ENCODE peak calls at places on chromosomes 2 and 18, in ten cellular contexts. One of them, this sample, is unnamed.

GRCh38 chr2:46954951-46955571 is 39.5 kb upstream of the MCFD2 start:
- DNase-seq in activated gamma-delta T cell treated with Interleukin-2 at 50 U/mL for 16 hours: no peak
- DNase-seq in RPMI8226: no peak
- DNase-seq in glomerular endothelial cell: no peak
- DNase-seq in activated naive CD4-positive, alpha-beta T cell treated with anti-CD3 and anti-CD28 coated beads, Interleukin-2, amount 10 ng/mL, durations not matched to agents 7 days and 5 days: no peak
- DNase-seq in left lobe of liver: peak
- DNase-seq in body of pancreas: peak
- DNase-seq in H7: no peak
- DNase-seq in stimulated activated CD4-positive, alpha-beta T cell treated with anti-CD3 and anti-CD28 coated beads, Interleukin-4, amount 100 ng/mL, for 4 hours: no peak
- DNase-seq in HepG2: peak
- DNase-seq in this sample: peak

GRCh38 chr2:38581193-38582147 is 21.3 kb downstream of the HNRNPLL start:
- DNase-seq in activated gamma-delta T cell treated with Interleukin-2 at 50 U/mL for 16 hours: peak
- DNase-seq in glomerular endothelial cell: peak
- DNase-seq in body of pancreas: peak
- DNase-seq in stimulated activated CD4-positive, alpha-beta T cell treated with anti-CD3 and anti-CD28 coated beads, Interleukin-4, amount 100 ng/mL, for 4 hours: peak
- DNase-seq in H7: no peak
- DNase-seq in HepG2: peak
- DNase-seq in RPMI8226: peak
- DNase-seq in activated naive CD4-positive, alpha-beta T cell treated with anti-CD3 and anti-CD28 coated beads, Interleukin-2, amount 10 ng/mL, durations not matched to agents 7 days and 5 days: peak
- DNase-seq in left lobe of liver: no peak
- DNase-seq in this sample: peak

GRCh38 chr18:56574827-56575226 is 63.6 kb downstream of the TXNL1 start:
- DNase-seq in stimulated activated CD4-positive, alpha-beta T cell treated with anti-CD3 and anti-CD28 coated beads, Interleukin-4, amount 100 ng/mL, for 4 hours: no peak
- DNase-seq in body of pancreas: peak
- DNase-seq in H7: no peak
- DNase-seq in left lobe of liver: no peak
- DNase-seq in activated gamma-delta T cell treated with Interleukin-2 at 50 U/mL for 16 hours: no peak
- DNase-seq in activated naive CD4-positive, alpha-beta T cell treated with anti-CD3 and anti-CD28 coated beads, Interleukin-2, amount 10 ng/mL, durations not matched to agents 7 days and 5 days: no peak
- DNase-seq in HepG2: no peak
- DNase-seq in glomerular endothelial cell: no peak
- DNase-seq in RPMI8226: no peak
- DNase-seq in this sample: no peak

GRCh38 chr2:134431837-134432437 is 178.1 kb downstream of the MGAT5 start:
- DNase-seq in stimulated activated CD4-positive, alpha-beta T cell treated with anti-CD3 and anti-CD28 coated beads, Interleukin-4, amount 100 ng/mL, for 4 hours: no peak
- DNase-seq in left lobe of liver: no peak
- DNase-seq in H7: no peak
- DNase-seq in activated naive CD4-positive, alpha-beta T cell treated with anti-CD3 and anti-CD28 coated beads, Interleukin-2, amount 10 ng/mL, durations not matched to agents 7 days and 5 days: no peak
- DNase-seq in glomerular endothelial cell: no peak
- DNase-seq in HepG2: no peak
- DNase-seq in body of pancreas: no peak
- DNase-seq in RPMI8226: no peak
- DNase-seq in activated gamma-delta T cell treated with Interleukin-2 at 50 U/mL for 16 hours: no peak
- DNase-seq in this sample: no peak

GRCh38 chr18:56853961-56854360 is 202.8 kb downstream of the WDR7 start:
- DNase-seq in RPMI8226: no peak
- DNase-seq in left lobe of liver: no peak
- DNase-seq in activated gamma-delta T cell treated with Interleukin-2 at 50 U/mL for 16 hours: no peak
- DNase-seq in H7: no peak
- DNase-seq in HepG2: no peak
- DNase-seq in glomerular endothelial cell: no peak
- DNase-seq in body of pancreas: no peak
- DNase-seq in activated naive CD4-positive, alpha-beta T cell treated with anti-CD3 and anti-CD28 coated beads, Interleukin-2, amount 10 ng/mL, durations not matched to agents 7 days and 5 days: no peak
- DNase-seq in stimulated activated CD4-positive, alpha-beta T cell treated with anti-CD3 and anti-CD28 coated beads, Interleukin-4, amount 100 ng/mL, for 4 hours: no peak
- DNase-seq in this sample: no peak

GRCh38 chr2:195861821-195862220 is 204.8 kb downstream of the SLC39A10 start:
- DNase-seq in body of pancreas: no peak
- DNase-seq in RPMI8226: no peak
- DNase-seq in activated gamma-delta T cell treated with Interleukin-2 at 50 U/mL for 16 hours: no peak
- DNase-seq in glomerular endothelial cell: no peak
- DNase-seq in left lobe of liver: no peak
- DNase-seq in H7: no peak
- DNase-seq in HepG2: no peak
- DNase-seq in stimulated activated CD4-positive, alpha-beta T cell treated with anti-CD3 and anti-CD28 coated beads, Interleukin-4, amount 100 ng/mL, for 4 hours: no peak
- DNase-seq in activated naive CD4-positive, alpha-beta T cell treated with anti-CD3 and anti-CD28 coated beads, Interleukin-2, amount 10 ng/mL, durations not matched to agents 7 days and 5 days: no peak
- DNase-seq in this sample: no peak

GRCh38 chr2:64947906-64948305 is 41.3 kb upstream of the SLC1A4 start:
- DNase-seq in RPMI8226: no peak
- DNase-seq in H7: no peak
- DNase-seq in glomerular endothelial cell: no peak
- DNase-seq in body of pancreas: no peak
- DNase-seq in left lobe of liver: no peak
- DNase-seq in activated gamma-delta T cell treated with Interleukin-2 at 50 U/mL for 16 hours: no peak
- DNase-seq in HepG2: no peak
- DNase-seq in activated naive CD4-positive, alpha-beta T cell treated with anti-CD3 and anti-CD28 coated beads, Interleukin-2, amount 10 ng/mL, durations not matched to agents 7 days and 5 days: no peak
- DNase-seq in stimulated activated CD4-positive, alpha-beta T cell treated with anti-CD3 and anti-CD28 coated beads, Interleukin-4, amount 100 ng/mL, for 4 hours: no peak
- DNase-seq in this sample: no peak

GRCh38 chr2:28956415-28956826 is 24.7 kb upstream of the TOGARAM2 start:
- DNase-seq in H7: peak
- DNase-seq in glomerular endothelial cell: no peak
- DNase-seq in RPMI8226: no peak
- DNase-seq in activated gamma-delta T cell treated with Interleukin-2 at 50 U/mL for 16 hours: peak
- DNase-seq in activated naive CD4-positive, alpha-beta T cell treated with anti-CD3 and anti-CD28 coated beads, Interleukin-2, amount 10 ng/mL, durations not matched to agents 7 days and 5 days: peak
- DNase-seq in left lobe of liver: no peak
- DNase-seq in body of pancreas: peak
- DNase-seq in HepG2: peak
- DNase-seq in stimulated activated CD4-positive, alpha-beta T cell treated with anti-CD3 and anti-CD28 coated beads, Interleukin-4, amount 100 ng/mL, for 4 hours: no peak
- DNase-seq in this sample: no peak

GRCh38 chr2:10372195-10372861 is 69.6 kb downstream of the HPCAL1 start:
- DNase-seq in left lobe of liver: no peak
- DNase-seq in activated gamma-delta T cell treated with Interleukin-2 at 50 U/mL for 16 hours: no peak
- DNase-seq in H7: no peak
- DNase-seq in stimulated activated CD4-positive, alpha-beta T cell treated with anti-CD3 and anti-CD28 coated beads, Interleukin-4, amount 100 ng/mL, for 4 hours: no peak
- DNase-seq in glomerular endothelial cell: no peak
- DNase-seq in HepG2: no peak
- DNase-seq in RPMI8226: no peak
- DNase-seq in activated naive CD4-positive, alpha-beta T cell treated with anti-CD3 and anti-CD28 coated beads, Interleukin-2, amount 10 ng/mL, durations not matched to agents 7 days and 5 days: no peak
- DNase-seq in body of pancreas: peak
- DNase-seq in this sample: no peak

GRCh38 chr2:160918909-160919503 is 241.2 kb upstream of the TANK start:
- DNase-seq in activated gamma-delta T cell treated with Interleukin-2 at 50 U/mL for 16 hours: peak
- DNase-seq in RPMI8226: peak
- DNase-seq in H7: peak
- DNase-seq in glomerular endothelial cell: no peak
- DNase-seq in activated naive CD4-positive, alpha-beta T cell treated with anti-CD3 and anti-CD28 coated beads, Interleukin-2, amount 10 ng/mL, durations not matched to agents 7 days and 5 days: peak
- DNase-seq in left lobe of liver: peak
- DNase-seq in stimulated activated CD4-positive, alpha-beta T cell treated with anti-CD3 and anti-CD28 coated beads, Interleukin-4, amount 100 ng/mL, for 4 hours: peak
- DNase-seq in HepG2: peak
- DNase-seq in body of pancreas: peak
- DNase-seq in this sample: peak

GRCh38 chr2:102116675-102117471 is 25.7 kb upstream of the IL1R1 start:
- DNase-seq in H7: no peak
- DNase-seq in HepG2: no peak
- DNase-seq in stimulated activated CD4-positive, alpha-beta T cell treated with anti-CD3 and anti-CD28 coated beads, Interleukin-4, amount 100 ng/mL, for 4 hours: no peak
- DNase-seq in RPMI8226: no peak
- DNase-seq in left lobe of liver: no peak
- DNase-seq in activated naive CD4-positive, alpha-beta T cell treated with anti-CD3 and anti-CD28 coated beads, Interleukin-2, amount 10 ng/mL, durations not matched to agents 7 days and 5 days: no peak
- DNase-seq in glomerular endothelial cell: no peak
- DNase-seq in body of pancreas: no peak
- DNase-seq in activated gamma-delta T cell treated with Interleukin-2 at 50 U/mL for 16 hours: no peak
- DNase-seq in this sample: no peak

GRCh38 chr2:209579236-209579749 is 155.4 kb downstream of the MAP2 start:
- DNase-seq in HepG2: no peak
- DNase-seq in activated naive CD4-positive, alpha-beta T cell treated with anti-CD3 and anti-CD28 coated beads, Interleukin-2, amount 10 ng/mL, durations not matched to agents 7 days and 5 days: peak
- DNase-seq in body of pancreas: no peak
- DNase-seq in left lobe of liver: no peak
- DNase-seq in glomerular endothelial cell: no peak
- DNase-seq in activated gamma-delta T cell treated with Interleukin-2 at 50 U/mL for 16 hours: no peak
- DNase-seq in H7: peak
- DNase-seq in stimulated activated CD4-positive, alpha-beta T cell treated with anti-CD3 and anti-CD28 coated beads, Interleukin-4, amount 100 ng/mL, for 4 hours: no peak
- DNase-seq in RPMI8226: no peak
- DNase-seq in this sample: no peak

GRCh38 chr18:50356036-50356945 is 18.6 kb upstream of the SKA1 start:
- DNase-seq in left lobe of liver: no peak
- DNase-seq in activated naive CD4-positive, alpha-beta T cell treated with anti-CD3 and anti-CD28 coated beads, Interleukin-2, amount 10 ng/mL, durations not matched to agents 7 days and 5 days: no peak
- DNase-seq in stimulated activated CD4-positive, alpha-beta T cell treated with anti-CD3 and anti-CD28 coated beads, Interleukin-4, amount 100 ng/mL, for 4 hours: no peak
- DNase-seq in HepG2: peak
- DNase-seq in RPMI8226: peak
- DNase-seq in activated gamma-delta T cell treated with Interleukin-2 at 50 U/mL for 16 hours: no peak
- DNase-seq in H7: no peak
- DNase-seq in glomerular endothelial cell: no peak
- DNase-seq in body of pancreas: peak
- DNase-seq in this sample: peak

GRCh38 chr18:72700961-72701710 is 157.0 kb upstream of the CBLN2 start:
- DNase-seq in left lobe of liver: no peak
- DNase-seq in activated gamma-delta T cell treated with Interleukin-2 at 50 U/mL for 16 hours: no peak
- DNase-seq in RPMI8226: peak
- DNase-seq in glomerular endothelial cell: no peak
- DNase-seq in activated naive CD4-positive, alpha-beta T cell treated with anti-CD3 and anti-CD28 coated beads, Interleukin-2, amount 10 ng/mL, durations not matched to agents 7 days and 5 days: no peak
- DNase-seq in stimulated activated CD4-positive, alpha-beta T cell treated with anti-CD3 and anti-CD28 coated beads, Interleukin-4, amount 100 ng/mL, for 4 hours: no peak
- DNase-seq in H7: peak
- DNase-seq in HepG2: peak
- DNase-seq in body of pancreas: no peak
- DNase-seq in this sample: no peak

GRCh38 chr2:157480182-157480961 is 36.5 kb upstream of the CYTIP start:
- DNase-seq in RPMI8226: no peak
- DNase-seq in activated naive CD4-positive, alpha-beta T cell treated with anti-CD3 and anti-CD28 coated beads, Interleukin-2, amount 10 ng/mL, durations not matched to agents 7 days and 5 days: peak
- DNase-seq in activated gamma-delta T cell treated with Interleukin-2 at 50 U/mL for 16 hours: no peak
- DNase-seq in HepG2: no peak
- DNase-seq in H7: no peak
- DNase-seq in stimulated activated CD4-positive, alpha-beta T cell treated with anti-CD3 and anti-CD28 coated beads, Interleukin-4, amount 100 ng/mL, for 4 hours: peak
- DNase-seq in glomerular endothelial cell: no peak
- DNase-seq in left lobe of liver: peak
- DNase-seq in body of pancreas: peak
- DNase-seq in this sample: no peak